ENCODE peak calls at places on chromosome 20, in six cellular contexts. One of them, this sample, is unnamed.
A peak's percentile ranks its signal among the peaks of the same experiment; 100 is the strongest.

GRCh38 chr20:25250508-25250907 is 2.6 kb downstream of the PYGB start:
- DNase-seq in vagina: no peak
- DNase-seq in left ventricle myocardium inferior: no peak
- DNase-seq in iris pigment epithelial cell: peak; percentile 71
- DNase-seq in KBM-7: no peak
- DNase-seq in stimulated activated CD4-positive, alpha-beta T cell treated with anti-CD3 and anti-CD28 coated beads, Interleukin-12 subunit alpha, Interleukin-12 subunit beta, amount 100 ng/mL, for 24 hours: no peak
- DNase-seq in this sample: no peak

GRCh38 chr20:62864207-62864606 is 2.6 kb upstream of the TCFL5 start:
- DNase-seq in KBM-7: no peak
- DNase-seq in iris pigment epithelial cell: no peak
- DNase-seq in vagina: no peak
- DNase-seq in stimulated activated CD4-positive, alpha-beta T cell treated with anti-CD3 and anti-CD28 coated beads, Interleukin-12 subunit alpha, Interleukin-12 subunit beta, amount 100 ng/mL, for 24 hours: no peak
- DNase-seq in left ventricle myocardium inferior: no peak
- DNase-seq in this sample: no peak

GRCh38 chr20:9417665-9418064 is 96.7 kb upstream of the LAMP5 start:
- DNase-seq in KBM-7: no peak
- DNase-seq in left ventricle myocardium inferior: no peak
- DNase-seq in iris pigment epithelial cell: peak; percentile 63
- DNase-seq in vagina: no peak
- DNase-seq in stimulated activated CD4-positive, alpha-beta T cell treated with anti-CD3 and anti-CD28 coated beads, Interleukin-12 subunit alpha, Interleukin-12 subunit beta, amount 100 ng/mL, for 24 hours: no peak
- DNase-seq in this sample: no peak

GRCh38 chr20:40393161-40393560 is 295.9 kb downstream of the MAFB start:
- DNase-seq in vagina: no peak
- DNase-seq in KBM-7: no peak
- DNase-seq in stimulated activated CD4-positive, alpha-beta T cell treated with anti-CD3 and anti-CD28 coated beads, Interleukin-12 subunit alpha, Interleukin-12 subunit beta, amount 100 ng/mL, for 24 hours: no peak
- DNase-seq in iris pigment epithelial cell: no peak
- DNase-seq in left ventricle myocardium inferior: no peak
- DNase-seq in this sample: no peak

GRCh38 chr20:43925215-43925614 is 10.6 kb downstream of the TOX2 start:
- DNase-seq in stimulated activated CD4-positive, alpha-beta T cell treated with anti-CD3 and anti-CD28 coated beads, Interleukin-12 subunit alpha, Interleukin-12 subunit beta, amount 100 ng/mL, for 24 hours: peak; percentile 37
- DNase-seq in iris pigment epithelial cell: no peak
- DNase-seq in KBM-7: no peak
- DNase-seq in left ventricle myocardium inferior: no peak
- DNase-seq in vagina: no peak
- DNase-seq in this sample: no peak

GRCh38 chr20:40992349-40993113 is 36.1 kb upstream of the TOP1 start:
- DNase-seq in stimulated activated CD4-positive, alpha-beta T cell treated with anti-CD3 and anti-CD28 coated beads, Interleukin-12 subunit alpha, Interleukin-12 subunit beta, amount 100 ng/mL, for 24 hours: no peak
- DNase-seq in left ventricle myocardium inferior: no peak
- DNase-seq in iris pigment epithelial cell: no peak
- DNase-seq in KBM-7: no peak
- DNase-seq in vagina: no peak
- DNase-seq in this sample: no peak

GRCh38 chr20:31663838-31664695 is 26.4 kb downstream of the COX4I2 start:
- DNase-seq in iris pigment epithelial cell: no peak
- DNase-seq in vagina: no peak
- DNase-seq in stimulated activated CD4-positive, alpha-beta T cell treated with anti-CD3 and anti-CD28 coated beads, Interleukin-12 subunit alpha, Interleukin-12 subunit beta, amount 100 ng/mL, for 24 hours: no peak
- DNase-seq in left ventricle myocardium inferior: no peak
- DNase-seq in KBM-7: no peak
- DNase-seq in this sample: no peak

GRCh38 chr20:49284818-49285217 is 7.0 kb upstream of the ZNFX1 start:
- DNase-seq in KBM-7: peak; percentile 14
- DNase-seq in stimulated activated CD4-positive, alpha-beta T cell treated with anti-CD3 and anti-CD28 coated beads, Interleukin-12 subunit alpha, Interleukin-12 subunit beta, amount 100 ng/mL, for 24 hours: no peak
- DNase-seq in vagina: no peak
- DNase-seq in left ventricle myocardium inferior: no peak
- DNase-seq in iris pigment epithelial cell: no peak
- DNase-seq in this sample: no peak

GRCh38 chr20:46142124-46142523 is 24.0 kb downstream of the CD40 start:
- DNase-seq in left ventricle myocardium inferior: no peak
- DNase-seq in iris pigment epithelial cell: no peak
- DNase-seq in KBM-7: no peak
- DNase-seq in vagina: no peak
- DNase-seq in stimulated activated CD4-positive, alpha-beta T cell treated with anti-CD3 and anti-CD28 coated beads, Interleukin-12 subunit alpha, Interleukin-12 subunit beta, amount 100 ng/mL, for 24 hours: no peak
- DNase-seq in this sample: no peak

This sample was measured in Panc1.